ENCODE peak calls at places on chromosomes 5 and 9, in nine cellular contexts. C is testis; S is tibial nerve; Y is CD8-positive, alpha-beta T cell; N is GM23338; J is thoracic aorta; P is A549; I is right atrium auricular region; E is spleen. K is an unnamed sample.

GRCh38 chr5:52987711-52988329 is 1.3 kb upstream of the ITGA2 start:
- DNase-seq in C (no peak), S (no peak), Y (no peak), N (no peak), J (no peak), P (peak), I (no peak), E (no peak), K (peak)

GRCh38 chr5:16461782-16462181 is 3.8 kb downstream of the ZNF622 start:
- DNase-seq in C (no peak), S (no peak), Y (no peak), N (no peak), J (no peak), P (no peak), I (no peak), E (no peak), K (no peak)

GRCh38 chr5:158234323-158235158 is 375.6 kb upstream of the CLINT1 start:
- DNase-seq in C (no peak), S (no peak), Y (no peak), N (no peak), J (no peak), P (no peak), I (no peak), E (no peak), K (no peak)

GRCh38 chr9:110880123-110880522 is 158.1 kb downstream of the LPAR1 start:
- DNase-seq in C (no peak), S (no peak), Y (no peak), N (peak), J (no peak), P (no peak), I (no peak), E (no peak), K (no peak)

GRCh38 chr9:24545285-24545684 is 412 bp downstream of the IZUMO3 start:
- DNase-seq in C (no peak), S (no peak), Y (no peak), N (peak), J (no peak), P (no peak), I (no peak), E (no peak), K (no peak)

GRCh38 chr5:137316346-137316736 is 182.8 kb downstream of the SPOCK1 start:
- DNase-seq in C (no peak), S (no peak), Y (no peak), N (no peak), J (no peak), P (no peak), I (no peak), E (no peak), K (peak)

GRCh38 chr9:125446581-125447094 is 185.0 kb downstream of the GAPVD1 start:
- DNase-seq in C (no peak), S (no peak), Y (no peak), N (no peak), J (no peak), P (no peak), I (no peak), E (no peak), K (no peak)

GRCh38 chr5:27434335-27434734 is 395.9 kb upstream of the CDH9 start:
- DNase-seq in C (no peak), S (no peak), Y (no peak), N (no peak), J (no peak), P (no peak), I (no peak), E (no peak), K (no peak)

GRCh38 chr5:103424453-103425205 is 138.0 kb downstream of the NUDT12 start:
- DNase-seq in C (no peak), S (no peak), Y (no peak), N (no peak), J (no peak), P (no peak), I (no peak), E (no peak), K (no peak)

GRCh38 chr9:97564291-97565175 is 63.1 kb downstream of the TMOD1 start:
- DNase-seq in C (no peak), S (peak), Y (no peak), N (no peak), J (no peak), P (peak), I (peak), E (peak), K (peak)
- H3K27ac ChIP-seq in C (peak), S (peak), Y (no peak), N (no peak), J (peak), P (no peak), I (peak), E (no peak), K (peak)

GRCh38 chr9:7973123-7973522 is 173.5 kb upstream of the DMAC1 start:
- DNase-seq in C (no peak), S (no peak), Y (no peak), N (no peak), J (no peak), P (no peak), I (no peak), E (no peak), K (no peak)
- H3K4me3 ChIP-seq in C (no peak), S (no peak), Y (no peak), N (no peak), J (no peak), P (no peak), I (no peak), E (no peak), K (no peak)

DNA sequence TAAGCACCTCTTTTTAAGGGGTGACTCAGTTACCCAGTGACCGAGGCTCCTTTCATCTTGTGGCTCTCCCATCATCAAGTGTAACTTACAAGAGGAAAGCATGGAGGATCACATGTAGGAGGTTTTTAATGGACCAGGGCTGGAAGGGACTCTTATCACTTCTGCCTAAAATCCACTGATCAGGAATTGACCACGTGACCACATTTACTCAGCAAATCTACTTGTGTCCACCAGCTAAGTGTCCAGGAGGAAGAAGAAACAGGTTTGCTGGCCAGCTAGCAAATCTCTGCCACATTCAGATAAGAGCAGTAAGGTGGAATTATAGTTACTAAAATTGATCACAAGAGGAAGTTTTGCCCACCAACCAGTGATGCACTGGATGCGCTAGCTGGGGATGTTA is 486.0 kb downstream of the ENC1 start:
- DNase-seq in C (no peak), S (no peak), Y (no peak), N (no peak), J (no peak), P (no peak), I (no peak), E (no peak), K (no peak)
- H3K27ac ChIP-seq in C (no peak), S (no peak), Y (no peak), N (no peak), J (no peak), P (no peak), I (no peak), E (no peak), K (no peak)

DNA sequence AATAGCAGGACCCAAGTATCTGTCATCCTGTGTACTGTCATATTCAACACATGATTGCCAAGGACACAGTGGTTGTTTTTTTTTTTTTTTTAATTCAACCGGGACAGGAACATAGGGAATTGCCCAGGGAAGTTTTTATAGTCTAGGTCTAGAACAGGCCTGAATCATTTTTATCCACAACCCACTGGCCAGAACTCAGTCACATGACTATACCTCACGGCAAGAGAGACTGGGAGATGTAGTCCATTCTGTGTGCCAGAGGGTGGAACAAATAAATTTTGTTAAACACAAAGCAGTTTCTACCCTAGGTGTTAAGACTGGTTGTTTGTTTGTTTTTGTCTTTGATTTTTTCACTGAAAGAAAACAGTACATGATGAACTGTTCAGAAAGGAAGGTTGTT is 105.8 kb upstream of the SMARCA2 start:
- DNase-seq in C (no peak), S (no peak), Y (no peak), N (no peak), J (no peak), P (no peak), I (no peak), E (no peak), K (no peak)
- H3K4me3 ChIP-seq in C (no peak), S (no peak), Y (no peak), N (no peak), J (no peak), P (no peak), I (no peak), E (no peak), K (no peak)

DNA sequence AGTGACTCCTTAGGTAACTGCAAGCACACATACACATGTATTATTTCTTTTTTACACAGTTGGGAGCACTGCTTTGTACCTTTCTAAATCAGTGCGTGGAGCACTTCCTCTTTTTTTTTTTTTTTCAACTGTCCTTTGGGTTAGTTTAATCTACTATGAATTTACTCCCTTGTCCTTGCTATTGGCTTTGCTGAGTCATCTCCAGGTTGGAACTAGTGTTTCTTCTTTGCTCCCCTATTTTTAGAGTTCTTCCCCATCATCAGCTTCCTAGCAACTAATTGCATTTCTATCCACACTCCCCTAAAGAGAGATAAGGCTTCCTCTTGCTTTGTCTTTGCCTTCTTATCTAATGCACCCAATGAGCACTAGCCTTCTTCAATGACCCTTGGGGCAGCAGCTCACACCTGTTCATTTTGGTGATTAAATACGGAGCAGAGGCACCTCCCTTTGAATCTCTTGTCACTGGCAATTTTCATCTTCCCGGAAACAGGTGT is 24.3 kb downstream of the S100Z start:
- DNase-seq in C (no peak), S (no peak), Y (no peak), N (no peak), J (no peak), P (no peak), I (no peak), E (no peak), K (no peak)
- H3K27ac ChIP-seq in C (no peak), S (no peak), Y (no peak), N (no peak), J (no peak), P (peak), I (no peak), E (no peak), K (no peak)

DNA sequence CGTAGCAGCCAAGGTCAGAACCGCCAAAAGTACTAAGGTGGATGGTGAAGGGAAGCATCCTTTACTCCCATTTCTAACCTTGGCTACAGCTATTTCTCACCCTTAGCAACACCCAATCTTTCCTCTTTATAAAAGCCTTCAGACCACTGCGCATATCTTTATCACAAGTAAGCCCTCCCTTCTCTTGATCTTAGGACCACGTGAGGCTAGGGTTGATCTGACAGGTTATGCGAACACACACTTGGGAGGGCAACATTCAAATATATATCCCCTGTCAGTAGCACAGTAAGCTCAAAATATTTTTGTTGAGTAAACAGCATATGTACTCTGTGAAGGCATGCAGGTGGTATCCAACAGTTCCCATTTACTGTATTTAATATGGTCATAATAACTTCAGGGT is 1.5 kb downstream of the ARSB start:
- DNase-seq in C (no peak), S (no peak), Y (no peak), N (no peak), J (no peak), P (no peak), I (no peak), E (no peak), K (no peak)
- H3K4me3 ChIP-seq in C (peak), S (peak), Y (peak), N (peak), J (peak), P (peak), I (no peak), E (peak), K (no peak)

K was measured in thyroid gland.